ENCODE peak calls at places on chromosomes 11 and 22, in ten cellular contexts. E, G, Q, W, J, I, S, L, B and M are unnamed samples.

GRCh38 chr22:32967285-32968101 is 90.7 kb downstream of the SYN3 start:
- DNase-seq in Q (no peak), J (no peak), L (no peak), B (no peak), I (no peak), S (no peak), G (no peak), W (no peak), E (no peak), M (no peak)

GRCh38 chr11:70697701-70698100 is 299.4 kb downstream of the CTTN start:
- DNase-seq in E (no peak), J (no peak), W (no peak), B (no peak), Q (no peak), L (no peak), I (no peak), S (no peak), G (no peak), M (no peak)

GRCh38 chr11:116990061-116990473 is 108.2 kb downstream of the SIK3 start:
- DNase-seq in W (peak), G (no peak), J (no peak), L (no peak), E (no peak), Q (no peak), B (no peak), I (peak), S (peak), M (peak)

GRCh38 chr11:76666408-76666807 is 4.1 kb downstream of the LRRC32 start:
- DNase-seq in S (no peak), B (no peak), L (no peak), W (no peak), J (no peak), I (no peak), G (no peak), Q (no peak), E (no peak), M (peak)

GRCh38 chr22:17578129-17578754 is 14.9 kb downstream of the SLC25A18 start:
- DNase-seq in Q (no peak), S (peak), W (peak), G (no peak), L (no peak), J (no peak), B (no peak), I (peak), E (no peak), M (peak)

GRCh38 chr22:35435201-35435712 is 35.3 kb downstream of the MCM5 start:
- DNase-seq in L (no peak), W (no peak), J (no peak), G (no peak), S (no peak), E (no peak), Q (no peak), B (no peak), I (no peak), M (no peak)

GRCh38 chr11:29125621-29126020 is 891.2 kb downstream of the KCNA4 start:
- DNase-seq in G (no peak), L (no peak), E (no peak), S (peak), Q (no peak), W (peak), J (no peak), I (no peak), B (no peak), M (no peak)

GRCh38 chr11:111324277-111324720 is 26.0 kb downstream of the POU2AF3 start:
- DNase-seq in G (no peak), J (no peak), W (no peak), I (no peak), S (no peak), B (no peak), E (no peak), Q (no peak), L (no peak), M (no peak)

GRCh38 chr11:125224391-125225015 is 60.0 kb downstream of the PKNOX2 start:
- DNase-seq in G (no peak), I (no peak), L (no peak), Q (no peak), S (no peak), E (no peak), J (no peak), B (no peak), W (no peak), M (no peak)

GRCh38 chr11:1205121-1205986 is 17.5 kb upstream of the MUC5B start:
- DNase-seq in W (no peak), Q (no peak), I (no peak), S (no peak), G (peak), L (no peak), J (no peak), B (no peak), E (no peak), M (no peak)

GRCh38 chr22:44505796-44506354 is 7.8 kb upstream of the RTL6 start:
- DNase-seq in Q (no peak), B (no peak), E (no peak), S (no peak), G (no peak), I (no peak), L (no peak), J (no peak), W (no peak), M (no peak)

GRCh38 chr22:44640618-44641155 is 61.3 kb upstream of the PRR5 start:
- DNase-seq in I (no peak), W (no peak), S (no peak), B (no peak), E (no peak), J (no peak), G (peak), L (no peak), Q (no peak), M (no peak)

GRCh38 chr11:76850815-76851214 is 9.9 kb upstream of the ACER3 start:
- DNase-seq in B (no peak), L (no peak), G (no peak), W (no peak), S (no peak), J (no peak), Q (no peak), E (no peak), I (no peak), M (no peak)

GRCh38 chr11:100876826-100877545 is 189.9 kb downstream of the ARHGAP42 start:
- DNase-seq in Q (no peak), E (no peak), J (no peak), L (no peak), S (peak), G (no peak), W (peak), I (peak), B (no peak), M (peak)

GRCh38 chr22:18994780-18995711 is 59.0 kb upstream of the PRODH start:
- DNase-seq in G (no peak), L (no peak), I (no peak), E (no peak), S (no peak), J (no peak), B (no peak), W (no peak), Q (peak), M (peak)

GRCh38 chr11:11078344-11078743 is 220.5 kb upstream of the ZBED5 start:
- DNase-seq in E (no peak), L (no peak), I (peak), G (no peak), Q (no peak), B (no peak), S (no peak), W (peak), J (no peak), M (no peak)

GRCh38 chr11:119404872-119405271 is 18.1 kb downstream of the THY1 start:
- DNase-seq in G (no peak), Q (no peak), J (no peak), E (no peak), W (no peak), B (no peak), S (no peak), L (no peak), I (no peak), M (no peak)

GRCh38 chr11:126989942-126990715 is 10.4 kb downstream of the KIRREL3 start:
- DNase-seq in G (peak), I (peak), W (peak), J (peak), S (no peak), L (peak), Q (peak), B (no peak), E (peak), M (peak)

GRCh38 chr11:94895971-94896370 is 77.4 kb downstream of the CWC15 start:
- DNase-seq in L (no peak), Q (no peak), I (peak), B (no peak), J (no peak), W (peak), G (no peak), E (no peak), S (peak), M (peak)

GRCh38 chr22:27866136-27867091 is 52.6 kb downstream of the PITPNB start:
- DNase-seq in G (no peak), S (peak), Q (no peak), B (no peak), I (peak), W (peak), E (no peak), L (no peak), J (no peak), M (peak)

GRCh38 chr22:29215012-29215860 is 9.5 kb downstream of the EMID1 start:
- DNase-seq in Q (no peak), E (no peak), B (no peak), G (no peak), J (no peak), I (no peak), L (no peak), S (no peak), W (no peak), M (no peak)

GRCh38 chr22:43835736-43836135 is 23.6 kb upstream of the EFCAB6 start:
- DNase-seq in B (no peak), G (no peak), I (no peak), Q (no peak), L (no peak), E (no peak), S (no peak), J (no peak), W (no peak), M (no peak)

GRCh38 chr11:12684821-12685220 is 10.6 kb downstream of the TEAD1 start:
- DNase-seq in G (no peak), B (no peak), Q (no peak), W (no peak), J (no peak), S (no peak), E (no peak), I (no peak), L (no peak), M (no peak)